ENCODE peak calls at places on chromosomes 4 and X, in four cellular contexts. G, W, R and U are unnamed samples. For H3K27me3, the result is how much of the 10 kb centered on the place peaks cover.

GRCh38 chr4:15395342-15395741 is 32.5 kb upstream of the C1QTNF7 start:
- DNase-seq in G (no peak), W (no peak), R (no peak), U (no peak)

GRCh38 chr4:186058253-186058979 is 10.5 kb upstream of the TLR3 start:
- DNase-seq in G (no peak), R (no peak), W (no peak), U (no peak)

GRCh38 chr4:25943312-25943711 is 29.3 kb downstream of the SMIM20 start:
- DNase-seq in G (no peak), W (no peak), R (no peak), U (no peak)

GRCh38 chr4:23033796-23034195 is 341.1 kb downstream of the GBA3 start:
- DNase-seq in G (peak), W (no peak), R (no peak), U (no peak)

GRCh38 chr4:47839259-47839658 is 1.4 kb upstream of the CORIN start:
- DNase-seq in W (peak), R (no peak), G (peak), U (no peak)

GRCh38 chr4:89836031-89836777 is 757 bp downstream of the SNCA start:
- DNase-seq in G (peak), W (peak), R (no peak), U (peak)

GRCh38 chr4:21413807-21414370 is 534.7 kb downstream of the KCNIP4 start:
- DNase-seq in G (no peak), W (no peak), R (no peak), U (no peak)

GRCh38 chr4:61583696-61584095 is 383.6 kb downstream of the ADGRL3 start:
- DNase-seq in G (no peak), W (no peak), R (no peak), U (peak)

GRCh38 chr4:53119685-53120084 is 246.2 kb downstream of the SCFD2 start:
- DNase-seq in W (peak), G (peak), R (no peak), U (peak)

GRCh38 chrX:148309413-148309812 is 191.0 kb upstream of the AFF2 start:
- DNase-seq in R (no peak), W (no peak), G (no peak), U (no peak)

GRCh38 chrX:154717824-154718223 is 33.1 kb downstream of the GAB3 start:
- DNase-seq in G (no peak), W (no peak), R (no peak), U (no peak)

GRCh38 chr4:22235798-22236197 is 280.1 kb downstream of the ADGRA3 start:
- DNase-seq in R (no peak), G (no peak), W (no peak), U (no peak)

GRCh38 chr4:108126806-108127205 is 41.9 kb downstream of the LEF1 start:
- DNase-seq in R (no peak), G (no peak), W (no peak), U (no peak)

GRCh38 chr4:172225457-172225856 is 412.3 kb downstream of the GALNTL6 start:
- DNase-seq in W (no peak), R (no peak), G (no peak), U (no peak)

GRCh38 chr4:8259743-8260430 is 9.7 kb upstream of the HTRA3 start:
- DNase-seq in R (no peak), W (no peak), G (no peak), U (no peak)

GRCh38 chrX:53483838-53484420 is 49.8 kb upstream of the HSD17B10 start:
- DNase-seq in W (no peak), R (no peak), G (no peak), U (peak)

GRCh38 chr4:23084559-23085248 is 392.0 kb downstream of the GBA3 start:
- DNase-seq in W (no peak), G (no peak), R (no peak), U (peak)

GRCh38 chr4:89489338-89489771 is 181.8 kb upstream of the GPRIN3 start:
- DNase-seq in W (no peak), G (no peak), R (no peak), U (no peak)

GRCh38 chr4:74794341-74794801 is at the start of gene BTC:
- DNase-seq in G (peak), W (peak), R (no peak), U (peak)

GRCh38 chrX:131609480-131609879 is 65.6 kb downstream of the OR13H1 start:
- DNase-seq in G (no peak), W (no peak), R (no peak), U (no peak)

GRCh38 chr4:30402276-30402675 is 317.9 kb upstream of the PCDH7 start:
- DNase-seq in G (no peak), R (no peak), W (no peak), U (peak)

GRCh38 chr4:7023486-7023885 is 19.7 kb upstream of the TADA2B start:
- DNase-seq in G (no peak), W (no peak), R (no peak), U (no peak)

GRCh38 chr4:13328591-13328990 is 155.5 kb downstream of the RAB28 start:
- DNase-seq in W (no peak), G (no peak), R (no peak), U (peak)

GRCh38 chr4:139208404-139208945 is 31.5 kb upstream of the ELF2 start:
- DNase-seq in R (no peak), W (peak), G (no peak), U (peak)

GRCh38 chr4:147362868-147363440 is 117.9 kb upstream of the EDNRA start:
- DNase-seq in W (peak), G (peak), R (no peak), U (peak)

GRCh38 chrX:40243699-40244098 is 145.9 kb upstream of the BCOR start:
- DNase-seq in W (no peak), R (no peak), G (no peak), U (no peak)

GRCh38 chrX:72027024-72027913 is 104.4 kb downstream of the RTL5 start:
- DNase-seq in G (peak), R (no peak), W (no peak), U (no peak)

GRCh38 chr4:40421839-40422238 is 86.7 kb downstream of the CHRNA9 start:
- DNase-seq in G (no peak), R (no peak), W (no peak), U (no peak)

GRCh38 chr4:48178931-48179330 is 44.9 kb upstream of the TXK start:
- DNase-seq in R (no peak), G (no peak), W (no peak), U (no peak)

GRCh38 chrX:150326843-150327242 is 36.3 kb upstream of the MAMLD1 start:
- DNase-seq in G (no peak), R (no peak), W (no peak), U (no peak)

GRCh38 chrX:151815461-151815860 is 80.9 kb downstream of the CNGA2 start:
- DNase-seq in W (no peak), G (no peak), R (no peak), U (no peak)
- H3K27me3 ChIP-seq in W (under half), G (under half), R (under half), U (under half)

DNA sequence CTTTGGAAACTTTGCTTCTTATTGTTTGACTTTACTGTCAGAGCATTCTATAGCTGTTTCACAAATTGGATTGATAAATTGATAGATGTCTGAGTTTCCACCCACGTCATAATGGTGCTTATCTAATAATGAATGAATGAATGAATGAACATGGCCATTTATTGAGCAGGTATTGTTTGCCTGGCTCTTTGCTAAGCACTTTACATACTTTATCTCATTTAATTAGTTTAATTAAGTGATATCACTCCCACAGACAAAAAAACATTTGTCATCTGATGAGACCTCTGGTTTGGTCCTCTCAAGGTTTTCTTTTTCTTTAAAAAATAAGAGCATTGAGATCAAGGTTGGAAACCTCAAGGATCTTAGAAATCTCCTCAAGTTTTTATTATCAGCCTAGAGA is 2.8 kb downstream of the FRAS1 start:
- DNase-seq in R (no peak), W (no peak), G (no peak), U (no peak)
- TF ChIP-seq CTCF in R (no peak), W (no peak), G (no peak), U (no peak)

DNA sequence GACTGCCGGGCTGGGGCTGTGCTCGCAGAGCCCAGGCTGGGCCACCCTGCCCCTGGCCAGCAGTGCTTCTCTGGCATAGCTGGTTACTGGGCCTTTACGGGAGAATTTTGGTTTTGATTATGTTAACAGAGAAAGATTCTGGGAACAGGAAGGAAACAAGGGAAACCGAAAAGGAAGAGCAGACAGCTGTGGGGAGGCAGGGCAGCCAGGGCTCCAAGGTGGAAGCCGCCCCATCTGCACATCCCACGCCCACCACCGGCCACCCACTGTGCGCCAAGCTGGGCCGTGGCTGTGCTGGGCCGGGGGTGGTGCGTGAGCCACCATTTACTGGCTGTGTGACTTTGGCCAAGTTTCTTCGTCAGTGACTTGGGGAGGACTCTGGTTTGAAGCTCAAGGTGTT is 20.1 kb downstream of the SH3BP2 start:
- DNase-seq in G (no peak), W (no peak), R (no peak), U (no peak)
- H3K27ac ChIP-seq in G (no peak), W (peak), R (peak), U (no peak)

GRCh38 chr4:138118270-138118669 is 123.9 kb downstream of the SLC7A11 start:
- DNase-seq in G (no peak), W (no peak), R (no peak), U (no peak)
- H3K27me3 ChIP-seq in G (under half), W (under half), R (under half), U (under half)

GRCh38 chr4:126915999-126916625 is 716.6 kb upstream of the INTU start:
- DNase-seq in G (no peak), W (no peak), R (no peak), U (no peak)

GRCh38 chr4:126916626-126917140 is 716.1 kb upstream of the INTU start:
- DNase-seq in R (no peak), W (no peak), G (no peak), U (no peak)
- TF ChIP-seq CTCF in R (no peak), W (no peak), G (no peak), U (no peak)

DNA sequence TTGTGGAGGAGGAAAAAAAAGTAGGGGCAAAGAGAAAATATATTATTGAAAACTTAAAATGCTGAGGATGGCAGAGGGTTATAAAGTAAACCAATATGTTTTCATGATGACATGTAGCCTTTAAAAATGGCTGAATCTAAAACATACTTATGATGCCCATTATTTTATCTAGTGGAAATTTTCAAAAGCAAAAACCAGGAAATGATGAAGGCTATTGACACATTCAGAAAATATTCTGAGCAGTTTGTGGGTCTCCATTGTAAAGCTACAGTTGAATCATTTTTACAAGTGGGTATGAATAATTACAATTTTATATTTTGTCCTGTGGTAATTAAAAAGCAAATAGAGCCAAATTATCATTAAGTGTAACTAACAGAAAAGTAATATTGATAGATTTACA is 10.7 kb downstream of the PLS3 start:
- DNase-seq in R (no peak), G (no peak), W (no peak), U (no peak)
- H3K27ac ChIP-seq in R (peak), G (no peak), W (peak), U (peak)

DNA sequence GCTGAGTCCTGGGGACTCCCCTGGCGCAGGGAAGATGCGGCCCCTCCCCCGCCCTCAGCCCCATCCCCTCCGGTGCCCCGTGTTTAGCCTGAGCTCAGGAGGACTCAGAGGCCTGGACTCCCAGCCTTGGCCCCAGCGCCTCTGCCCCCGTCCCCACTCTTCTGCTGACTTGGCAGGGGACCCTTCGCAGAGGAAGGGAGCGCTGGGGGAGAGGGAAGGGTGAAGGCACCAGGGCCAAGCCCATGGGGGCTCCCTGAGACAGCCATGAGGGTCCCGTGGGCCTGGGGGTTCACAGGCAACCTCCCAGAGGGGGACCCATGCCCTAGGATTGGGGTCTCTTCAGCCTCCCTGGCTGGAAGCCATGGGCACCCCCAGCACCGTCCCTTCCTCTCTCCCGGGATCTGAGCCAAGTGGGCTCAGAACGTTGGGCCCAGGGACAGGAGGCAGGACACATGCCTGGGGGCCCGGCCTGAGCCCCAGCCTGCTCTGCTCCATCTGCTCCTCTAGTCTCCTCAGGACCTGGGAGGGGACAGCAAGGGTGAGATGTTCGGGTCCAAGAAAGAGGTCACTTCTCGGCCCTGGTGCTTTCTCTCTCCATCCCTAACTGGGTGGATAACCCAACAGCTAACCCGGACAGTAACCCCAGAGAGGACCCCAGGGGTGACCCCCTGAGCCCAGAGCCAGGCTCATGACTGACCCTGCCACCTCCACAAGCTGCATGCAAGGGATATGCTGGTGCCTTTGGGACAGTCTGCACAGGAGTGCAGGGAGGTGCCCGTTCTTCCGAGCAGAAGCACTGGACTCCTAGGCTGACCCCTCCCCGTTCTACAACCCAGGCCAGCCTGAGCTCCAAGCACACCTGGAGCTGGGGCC is 1.5 kb upstream of the CPLX1 start:
- DNase-seq in G (no peak), W (no peak), R (no peak), U (no peak)
- H3K27me3 ChIP-seq in G (half or more), W (under half), R (under half), U (half or more)

GRCh38 chrX:63961964-63962363 is 176.9 kb upstream of the ARHGEF9 start:
- DNase-seq in W (no peak), R (no peak), G (peak), U (no peak)
- TF ChIP-seq CTCF in W (no peak), R (no peak), G (no peak), U (no peak)